ENCODE peak calls at places on chromosomes 6 and 20, in nine cellular contexts. F, E, N, M, A, B, J, K and U are unnamed samples.

GRCh38 chr6:167706313-167707109 is 120.2 kb upstream of the AFDN start:
- DNase-seq in F (peak), E (no peak), N (no peak), M (peak), A (no peak), B (no peak), J (no peak), K (no peak), U (no peak)

GRCh38 chr6:144346719-144347446 is 61.7 kb downstream of the UTRN start:
- DNase-seq in F (no peak), E (no peak), N (no peak), M (no peak), A (no peak), B (no peak), J (peak), K (no peak), U (no peak)

GRCh38 chr6:127951172-127951995 is 50.5 kb upstream of the THEMIS start:
- DNase-seq in F (no peak), E (no peak), N (no peak), M (no peak), A (no peak), B (no peak), J (no peak), K (no peak), U (no peak)

GRCh38 chr6:135102191-135102590 is 47.6 kb upstream of the HBS1L start:
- DNase-seq in F (no peak), E (no peak), N (no peak), M (no peak), A (no peak), B (no peak), J (no peak), K (no peak), U (no peak)

GRCh38 chr6:123036663-123037062 is 40.6 kb downstream of the CLVS2 start:
- DNase-seq in F (no peak), E (no peak), N (no peak), M (no peak), A (no peak), B (no peak), J (no peak), K (no peak), U (no peak)

GRCh38 chr6:38697846-38698245 is 5.1 kb downstream of the GLO1 start:
- DNase-seq in F (no peak), E (no peak), N (no peak), M (no peak), A (no peak), B (no peak), J (no peak), K (no peak), U (no peak)

GRCh38 chr6:89745096-89745495 is 74.5 kb downstream of the MDN1 start:
- DNase-seq in F (no peak), E (no peak), N (no peak), M (no peak), A (no peak), B (no peak), J (no peak), K (no peak), U (no peak)

GRCh38 chr20:17227669-17228623 is 1.1 kb downstream of the PCSK2 start:
- DNase-seq in F (no peak), E (no peak), N (no peak), M (no peak), A (no peak), B (peak), J (peak), K (no peak), U (no peak)

GRCh38 chr20:44911264-44911921 is 1.5 kb downstream of the PABPC1L start:
- DNase-seq in F (peak), E (no peak), N (no peak), M (peak), A (no peak), B (peak), J (peak), K (no peak), U (no peak)

GRCh38 chr6:39377530-39377929 is 55.0 kb upstream of the KCNK16 start:
- DNase-seq in F (no peak), E (peak), N (peak), M (no peak), A (peak), B (peak), J (peak), K (no peak), U (peak)

GRCh38 chr20:51452091-51452613 is 90.4 kb downstream of the NFATC2 start:
- DNase-seq in F (no peak), E (no peak), N (no peak), M (no peak), A (no peak), B (no peak), J (no peak), K (no peak), U (no peak)

GRCh38 chr20:30286157-30286556 is 971.3 kb upstream of the DEFB115 start:
- DNase-seq in F (no peak), E (no peak), N (no peak), M (no peak), A (no peak), B (no peak), J (no peak), K (no peak), U (no peak)

GRCh38 chr6:3471711-3472110 is 14.9 kb upstream of the SLC22A23 start:
- DNase-seq in F (no peak), E (no peak), N (no peak), M (no peak), A (no peak), B (no peak), J (peak), K (no peak), U (no peak)

GRCh38 chr20:33994624-33994913 is 858 bp downstream of the RALY start:
- DNase-seq in F (no peak), E (no peak), N (no peak), M (no peak), A (no peak), B (no peak), J (no peak), K (no peak), U (no peak)

GRCh38 chr6:162736933-162737332 is 9.2 kb downstream of the PACRG start:
- DNase-seq in F (no peak), E (no peak), N (no peak), M (no peak), A (no peak), B (no peak), J (no peak), K (no peak), U (no peak)

GRCh38 chr20:48329216-48329615 is 498.6 kb downstream of the PREX1 start:
- DNase-seq in F (no peak), E (no peak), N (no peak), M (no peak), A (no peak), B (no peak), J (no peak), K (no peak), U (no peak)

GRCh38 chr20:44153636-44154043 is 33.3 kb downstream of the JPH2 start:
- DNase-seq in F (no peak), E (no peak), N (no peak), M (no peak), A (no peak), B (no peak), J (peak), K (no peak), U (no peak)

GRCh38 chr20:31514154-31515071 is at the start of gene HM13:
- DNase-seq in F (peak), E (peak), N (peak), M (peak), A (peak), B (peak), J (peak), K (peak), U (peak)

GRCh38 chr6:37698264-37699137 is 818 bp upstream of the MDGA1 start:
- DNase-seq in F (peak), E (no peak), N (no peak), M (peak), A (peak), B (peak), J (peak), K (no peak), U (peak)

GRCh38 chr20:23963941-23964340 is 24.6 kb downstream of the GGTLC1 start:
- DNase-seq in F (no peak), E (no peak), N (no peak), M (no peak), A (no peak), B (no peak), J (no peak), K (no peak), U (no peak)

GRCh38 chr6:1821188-1822183 is 211.8 kb downstream of the FOXC1 start:
- DNase-seq in F (no peak), E (no peak), N (peak), M (no peak), A (no peak), B (no peak), J (peak), K (no peak), U (no peak)

GRCh38 chr20:208937-209566 is 18.0 kb upstream of the DEFB129 start:
- DNase-seq in F (no peak), E (no peak), N (peak), M (peak), A (no peak), B (no peak), J (peak), K (no peak), U (peak)

GRCh38 chr20:32091888-32092346 is 17.6 kb upstream of the TM9SF4 start:
- DNase-seq in F (peak), E (peak), N (peak), M (peak), A (peak), B (peak), J (peak), K (no peak), U (peak)

GRCh38 chr20:16123623-16124022 is 449.6 kb downstream of the KIF16B start:
- DNase-seq in F (no peak), E (no peak), N (no peak), M (no peak), A (no peak), B (no peak), J (peak), K (no peak), U (no peak)

GRCh38 chr6:106757267-106757666 is 127.9 kb downstream of the QRSL1 start:
- DNase-seq in F (no peak), E (no peak), N (no peak), M (no peak), A (no peak), B (no peak), J (no peak), K (no peak), U (no peak)

GRCh38 chr6:134640975-134641429 is 308.9 kb downstream of the ALDH8A1 start:
- DNase-seq in F (peak), E (peak), N (peak), M (peak), A (peak), B (peak), J (peak), K (peak), U (peak)

GRCh38 chr6:5580736-5581568 is 319.6 kb downstream of the FARS2 start:
- DNase-seq in F (no peak), E (no peak), N (no peak), M (peak), A (no peak), B (no peak), J (no peak), K (no peak), U (no peak)

GRCh38 chr20:39533858-39534257 is 571.7 kb downstream of the DHX35 start:
- DNase-seq in F (no peak), E (no peak), N (no peak), M (no peak), A (no peak), B (no peak), J (no peak), K (no peak), U (no peak)

GRCh38 chr20:2872304-2873009 is 824 bp upstream of the PTPRA start:
- DNase-seq in F (peak), E (peak), N (peak), M (peak), A (peak), B (peak), J (peak), K (no peak), U (peak)